ENCODE peak calls at places on chromosome 16, in ten cellular contexts. Z, E, N, D, V, U, T, P, F and O are unnamed samples.

GRCh38 chr16:1336619-1337018 is 3.2 kb downstream of the BAIAP3 start:
- DNase-seq in Z (no peak), E (no peak), N (no peak), D (no peak), V (no peak), U (no peak), T (no peak), P (no peak), F (no peak), O (no peak)

GRCh38 chr16:84911490-84912216 is 91.9 kb downstream of the CRISPLD2 start:
- DNase-seq in Z (no peak), E (no peak), N (peak; percentile 72), D (peak; percentile 52), V (no peak), U (no peak), T (no peak), P (no peak), F (no peak), O (no peak)

GRCh38 chr16:11257131-11257938 is 1.3 kb upstream of the SOCS1 start:
- DNase-seq in Z (peak; percentile 74), E (peak; percentile 91), N (peak; percentile 87), D (peak; percentile 90), V (peak; percentile 80), U (peak; percentile 82), T (peak; percentile 83), P (peak; percentile 89), F (peak; percentile 80), O (no peak)

GRCh38 chr16:73329363-73330306 is 281.7 kb upstream of the ZFHX3 start:
- DNase-seq in Z (no peak), E (no peak), N (no peak), D (no peak), V (no peak), U (no peak), T (no peak), P (peak; percentile 52), F (no peak), O (no peak)

GRCh38 chr16:30870904-30871303 is 23.0 kb downstream of the BCL7C start:
- DNase-seq in Z (no peak), E (no peak), N (no peak), D (no peak), V (no peak), U (no peak), T (no peak), P (no peak), F (no peak), O (no peak)

GRCh38 chr16:30359871-30360170 is 4.7 kb upstream of the CD2BP2 start:
- DNase-seq in Z (no peak), E (no peak), N (no peak), D (no peak), V (no peak), U (peak; percentile 37), T (no peak), P (no peak), F (no peak), O (no peak)

GRCh38 chr16:12719972-12720371 is 83.7 kb downstream of the CPPED1 start:
- DNase-seq in Z (no peak), E (no peak), N (no peak), D (no peak), V (no peak), U (no peak), T (no peak), P (no peak), F (no peak), O (no peak)

GRCh38 chr16:85600078-85600477 is 13.0 kb upstream of the GSE1 start:
- DNase-seq in Z (no peak), E (no peak), N (no peak), D (no peak), V (no peak), U (no peak), T (no peak), P (no peak), F (no peak), O (no peak)

GRCh38 chr16:84819644-84820304 is at the start of gene CRISPLD2:
- DNase-seq in Z (peak; percentile 94), E (peak; percentile 93), N (peak; percentile 94), D (peak; percentile 94), V (peak; percentile 91), U (peak; percentile 94), T (peak; percentile 97), P (peak; percentile 97), F (peak; percentile 91), O (peak; percentile 82)

GRCh38 chr16:2082171-2082982 is 34.6 kb downstream of the TSC2 start:
- DNase-seq in Z (peak; percentile 90), E (no peak), N (peak; percentile 45), D (no peak), V (peak; percentile 34), U (no peak), T (no peak), P (no peak), F (no peak), O (no peak)

GRCh38 chr16:2213817-2214720 is 571 bp downstream of the PGP start:
- DNase-seq in Z (no peak), E (no peak), N (peak; percentile 18), D (no peak), V (no peak), U (no peak), T (no peak), P (peak; percentile 55), F (no peak), O (no peak)

GRCh38 chr16:3819741-3820724 is 60.5 kb downstream of the CREBBP start:
- DNase-seq in Z (peak; percentile 38), E (peak; percentile 31), N (peak; percentile 96), D (no peak), V (peak; percentile 82), U (no peak), T (no peak), P (peak; percentile 71), F (no peak), O (no peak)

GRCh38 chr16:626787-627457 is 3.9 kb upstream of the WFIKKN1 start:
- DNase-seq in Z (no peak), E (peak; percentile 97), N (peak; percentile 96), D (no peak), V (no peak), U (peak; percentile 57), T (peak; percentile 80), P (peak; percentile 46), F (peak; percentile 31), O (no peak)

GRCh38 chr16:2919511-2920255 is 8.0 kb downstream of the FLYWCH1 start:
- DNase-seq in Z (peak; percentile 62), E (peak; percentile 61), N (peak; percentile 82), D (peak; percentile 36), V (peak; percentile 63), U (no peak), T (peak; percentile 76), P (peak; percentile 78), F (peak; percentile 60), O (peak; percentile 41)

GRCh38 chr16:4067262-4068001 is 48.8 kb downstream of the ADCY9 start:
- DNase-seq in Z (no peak), E (no peak), N (no peak), D (no peak), V (no peak), U (no peak), T (no peak), P (no peak), F (no peak), O (no peak)

GRCh38 chr16:77434022-77434364 is 841 bp downstream of the ADAMTS18 start:
- DNase-seq in Z (no peak), E (no peak), N (no peak), D (no peak), V (no peak), U (no peak), T (no peak), P (no peak), F (no peak), O (no peak)

GRCh38 chr16:66370786-66371684 is 4.5 kb downstream of the CDH5 start:
- DNase-seq in Z (no peak), E (no peak), N (no peak), D (no peak), V (no peak), U (peak; percentile 20), T (no peak), P (no peak), F (no peak), O (no peak)

GRCh38 chr16:54268766-54269165 is 17.8 kb downstream of the IRX3 start:
- DNase-seq in Z (no peak), E (no peak), N (no peak), D (no peak), V (no peak), U (no peak), T (no peak), P (no peak), F (no peak), O (no peak)

DNA sequence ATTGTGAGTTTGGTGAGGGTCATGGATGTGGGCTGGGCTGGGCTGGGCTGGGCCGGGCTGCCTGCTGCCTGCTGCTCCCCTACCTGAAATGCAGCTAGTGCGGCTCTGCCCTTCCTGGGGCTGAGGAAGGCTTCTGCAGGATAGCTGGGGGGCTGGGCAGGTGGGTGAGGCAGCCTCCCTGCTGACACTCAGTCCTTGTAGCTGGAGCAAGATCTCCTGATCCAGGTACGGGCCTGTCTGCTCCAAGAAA is 4.7 kb downstream of the RPL13 start:
- DNase-seq in Z (no peak), E (no peak), N (no peak), D (no peak), V (no peak), U (no peak), T (no peak), P (no peak), F (no peak), O (no peak)
- H3K4me1 ChIP-seq in Z (peaks cover 57% of the 10 kb centered on the region), E (peaks cover 39% of the 10 kb centered on the region), N (peaks cover 20% of the 10 kb centered on the region), D (peaks cover 52% of the 10 kb centered on the region), V (peaks cover 53% of the 10 kb centered on the region), U (peaks cover 54% of the 10 kb centered on the region), T (peaks cover 41% of the 10 kb centered on the region), P (peaks cover 38% of the 10 kb centered on the region), F (no peaks in the 10 kb centered on the region), O (peaks cover 46% of the 10 kb centered on the region)

GRCh38 chr16:51849715-51850114 is 697.2 kb downstream of the TOX3 start:
- DNase-seq in Z (no peak), E (no peak), N (no peak), D (no peak), V (no peak), U (no peak), T (no peak), P (no peak), F (no peak), O (no peak)
- TF ChIP-seq CTCF in Z (no peak), E (no peak), N (no peak), D (no peak), V (no peak), U (no peak), T (no peak), P (no peak), F (no peak), O (no peak)

DNA sequence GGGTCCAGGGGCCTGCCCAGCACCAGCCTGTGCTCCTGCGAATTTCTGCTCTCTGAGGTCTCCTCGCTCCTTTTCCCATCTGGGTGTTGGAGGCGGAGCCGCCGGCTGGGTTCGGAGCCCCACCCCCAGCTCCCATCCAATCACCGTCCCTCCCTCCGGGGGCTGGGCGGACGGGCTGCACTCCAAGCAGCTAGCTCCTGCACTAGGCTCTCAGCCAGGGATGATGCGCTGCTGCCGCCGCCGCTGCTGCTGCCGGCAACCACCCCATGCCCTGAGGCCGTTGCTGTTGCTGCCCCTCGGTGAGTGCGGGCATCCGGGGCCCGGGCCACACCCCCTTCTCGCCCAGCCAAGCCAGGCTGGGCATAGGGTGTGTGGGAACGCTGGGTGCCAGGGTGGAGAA is at the start of gene NRN1L:
- DNase-seq in Z (peak; percentile 89), E (no peak), N (peak; percentile 95), D (peak; percentile 83), V (peak; percentile 91), U (peak; percentile 86), T (peak; percentile 93), P (peak; percentile 83), F (peak; percentile 85), O (no peak)
- H3K4me1 ChIP-seq in Z (peaks cover 12% of the 10 kb centered on the region), E (peaks cover 9% of the 10 kb centered on the region), N (no peaks in the 10 kb centered on the region), D (peaks cover 11% of the 10 kb centered on the region), V (peaks cover 54% of the 10 kb centered on the region), U (peaks cover 12% of the 10 kb centered on the region), T (peaks cover 57% of the 10 kb centered on the region), P (peaks cover 3% of the 10 kb centered on the region), F (no peaks in the 10 kb centered on the region), O (no peaks in the 10 kb centered on the region)

GRCh38 chr16:88633684-88634140 is 4.7 kb upstream of the IL17C start:
- DNase-seq in Z (peak; percentile 52), E (peak; percentile 53), N (peak; percentile 28), D (peak; percentile 49), V (no peak), U (no peak), T (no peak), P (peak; percentile 69), F (no peak), O (peak; percentile 41)
- TF ChIP-seq CTCF in Z (peak; percentile 24), E (no peak), N (peak; percentile 30), D (no peak), V (peak; percentile 17), U (peak; percentile 36), T (no peak), P (peak; percentile 35), F (no peak), O (no peak)